ENCODE peak calls at places on chromosomes 16 and 17, in five cellular contexts. F, V, G, E and I are unnamed samples. For H3K4me1, the result is how much of the 10 kb centered on the place peaks cover.

GRCh38 chr17:82106697-82107305 is 8.8 kb upstream of the FASN start:
- DNase-seq in V (no peak), G (no peak), E (no peak), F (no peak), I (no peak)

GRCh38 chr16:57026778-57027062 is 37.4 kb downstream of the NLRC5 start:
- DNase-seq in E (no peak), G (no peak), V (no peak), F (no peak), I (no peak)

GRCh38 chr16:29806096-29806579 is at the start of gene MAZ:
- DNase-seq in G (no peak), V (peak), F (peak), E (peak), I (no peak)

GRCh38 chr17:67717192-67717623 is 528 bp upstream of the NOL11 start:
- DNase-seq in E (no peak), G (peak), F (no peak), V (no peak), I (no peak)

GRCh38 chr17:55496094-55496881 is 15.0 kb downstream of the SMIM36 start:
- DNase-seq in V (peak), F (peak), G (peak), E (no peak), I (no peak)

GRCh38 chr17:28551421-28552186 is 820 bp downstream of the UNC119 start:
- DNase-seq in G (no peak), F (no peak), E (no peak), V (peak), I (no peak)

GRCh38 chr17:76193616-76194015 is 46.7 kb downstream of the RNF157 start:
- DNase-seq in G (no peak), F (no peak), V (peak), E (peak), I (no peak)

GRCh38 chr16:57148481-57148880 is 37.4 kb downstream of the PSME3IP1 start:
- DNase-seq in E (no peak), V (no peak), F (no peak), G (no peak), I (no peak)

GRCh38 chr16:81940781-81941560 is 70.3 kb downstream of the SDR42E1 start:
- DNase-seq in V (peak), E (peak), F (peak), G (peak), I (no peak)

GRCh38 chr17:2067559-2067958 is 12.7 kb downstream of the HIC1 start:
- DNase-seq in V (no peak), E (no peak), G (no peak), F (peak), I (no peak)

GRCh38 chr16:85309656-85310587 is 197.7 kb upstream of the CIBAR2 start:
- DNase-seq in F (no peak), V (peak), G (peak), E (peak), I (no peak)

GRCh38 chr16:55418586-55418985 is 60.4 kb upstream of the MMP2 start:
- DNase-seq in V (no peak), E (no peak), G (no peak), F (peak), I (no peak)

GRCh38 chr17:28906276-28907051 is 3.6 kb upstream of the DHRS13 start:
- DNase-seq in F (no peak), E (no peak), G (no peak), V (no peak), I (no peak)

GRCh38 chr17:46125831-46126230 is 67.4 kb downstream of the KANSL1 start:
- DNase-seq in G (no peak), F (peak), V (no peak), E (no peak), I (no peak)

GRCh38 chr17:80529104-80529903 is 15.3 kb upstream of the RPTOR start:
- DNase-seq in F (no peak), G (no peak), V (no peak), E (peak), I (no peak)

GRCh38 chr16:22977294-22977697 is 163.3 kb downstream of the HS3ST2 start:
- DNase-seq in V (peak), F (no peak), G (peak), E (no peak), I (no peak)

GRCh38 chr17:40328386-40328766 is 19.4 kb downstream of the RARA start:
- DNase-seq in G (no peak), E (no peak), F (no peak), V (no peak), I (no peak)

GRCh38 chr17:42697108-42697811 is 14.9 kb downstream of the CNTNAP1 start:
- DNase-seq in F (no peak), V (no peak), G (no peak), E (peak), I (no peak)

GRCh38 chr16:2149630-2150417 is 1.4 kb downstream of the RAB26 start:
- DNase-seq in V (peak), F (no peak), E (no peak), G (peak), I (no peak)

GRCh38 chr16:2147378-2147777 is 1.0 kb upstream of the RAB26 start:
- DNase-seq in G (no peak), E (no peak), F (no peak), V (no peak), I (no peak)

GRCh38 chr16:2147981-2148671 is at the start of gene RAB26:
- DNase-seq in V (peak), G (peak), F (peak), E (peak), I (no peak)

GRCh38 chr16:2150418-2151187 is 2.2 kb downstream of the RAB26 start:
- DNase-seq in F (peak), G (peak), V (peak), E (peak), I (no peak)

GRCh38 chr16:2148714-2149629 is 547 bp downstream of the RAB26 start:
- DNase-seq in F (no peak), G (no peak), E (peak), V (peak), I (no peak)
- H3K4me1 ChIP-seq in F (under half), G (half or more), E (half or more), V (half or more), I (under half)

GRCh38 chr17:32610943-32611342 is 124.2 kb downstream of the CDK5R1 start:
- DNase-seq in V (no peak), G (no peak), F (no peak), E (no peak), I (no peak)
- TF ChIP-seq MXI1 in V (no peak), G (no peak), F (no peak), E (no peak), I (no peak)

DNA sequence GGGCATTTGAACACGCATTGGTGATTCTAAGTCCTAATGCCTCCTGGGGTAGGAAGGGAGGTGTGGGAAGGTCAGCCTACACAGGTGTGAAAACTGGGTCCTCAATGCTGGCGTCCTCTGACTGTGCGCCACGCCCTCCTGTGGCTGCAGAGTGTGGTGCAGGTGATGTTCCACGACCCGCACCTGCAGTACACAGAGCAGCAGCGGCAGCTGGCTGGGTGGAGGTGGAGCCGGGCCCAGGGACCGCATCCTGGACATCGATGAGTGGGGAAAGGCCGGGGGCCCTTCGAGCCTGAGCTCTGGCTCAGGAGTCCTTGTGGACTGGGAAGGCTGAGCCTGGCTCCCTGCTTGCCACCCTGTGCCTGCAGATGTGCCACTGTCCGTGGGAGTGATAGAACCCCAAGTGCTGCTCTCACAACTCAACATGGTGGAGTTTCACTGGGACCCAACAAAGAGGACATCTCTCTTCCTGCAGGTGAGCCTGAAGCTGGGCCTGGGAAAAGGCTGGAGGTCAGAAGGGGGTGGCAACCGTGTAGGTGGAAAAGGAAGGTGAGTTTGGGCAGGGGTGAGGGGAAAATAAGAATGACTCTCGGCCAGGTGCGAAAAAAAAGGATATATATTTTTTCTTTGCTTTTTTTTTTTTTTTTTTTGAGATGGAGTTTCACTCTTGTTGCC is 14.0 kb upstream of the STAC2 start:
- DNase-seq in E (peak), G (peak), F (no peak), V (peak), I (no peak)
- H3K4me1 ChIP-seq in E (under half), G (under half), F (under half), V (under half), I (under half)

GRCh38 chr16:50160495-50161164 is 7.5 kb downstream of the TENT4B start:
- DNase-seq in G (no peak), F (peak), E (no peak), V (peak), I (no peak)
- TF ChIP-seq MXI1 in G (no peak), F (no peak), E (no peak), V (no peak), I (no peak)

DNA sequence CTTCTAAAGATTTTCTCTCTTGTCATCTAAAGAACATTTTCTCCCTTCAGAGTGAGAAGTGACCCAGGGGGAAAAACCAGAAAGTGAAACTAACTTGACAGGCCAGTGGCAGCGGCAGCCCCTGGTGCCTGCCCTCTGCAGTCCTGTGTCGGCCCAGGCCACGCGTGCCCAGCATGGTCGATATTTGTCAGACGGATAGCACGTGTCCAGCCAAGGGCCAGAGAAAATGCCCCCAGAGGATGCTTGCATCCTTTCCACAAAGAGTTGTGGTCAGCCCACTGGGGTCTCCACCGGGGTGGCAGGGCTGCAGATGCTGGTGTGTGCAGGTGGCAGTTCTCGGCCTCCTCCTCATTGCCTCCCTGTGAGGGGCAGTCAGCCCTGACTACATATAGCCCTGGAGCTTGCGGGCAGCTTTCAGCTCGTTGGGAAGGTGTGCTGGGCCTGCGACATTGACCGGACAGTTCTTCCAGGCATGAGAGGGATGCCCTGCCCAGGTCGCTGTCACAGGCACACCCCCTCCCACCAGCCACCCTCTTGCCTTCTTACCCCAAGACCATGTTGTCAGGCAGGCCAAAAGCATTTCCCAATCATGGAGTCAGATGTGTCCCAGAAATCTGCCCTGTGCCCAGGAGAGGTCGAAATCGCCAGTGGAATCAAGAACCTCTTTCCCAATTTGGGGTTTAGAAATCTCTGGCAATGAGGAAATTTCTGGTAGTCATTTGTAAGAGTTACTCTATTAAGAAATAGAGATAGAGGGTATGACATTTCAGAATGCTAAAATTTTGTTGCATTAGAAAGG is 176.9 kb downstream of the RAB11FIP4 start:
- DNase-seq in G (no peak), F (no peak), E (peak), V (no peak), I (no peak)
- H3K4me1 ChIP-seq in G (under half), F (under half), E (under half), V (under half), I (under half)

DNA sequence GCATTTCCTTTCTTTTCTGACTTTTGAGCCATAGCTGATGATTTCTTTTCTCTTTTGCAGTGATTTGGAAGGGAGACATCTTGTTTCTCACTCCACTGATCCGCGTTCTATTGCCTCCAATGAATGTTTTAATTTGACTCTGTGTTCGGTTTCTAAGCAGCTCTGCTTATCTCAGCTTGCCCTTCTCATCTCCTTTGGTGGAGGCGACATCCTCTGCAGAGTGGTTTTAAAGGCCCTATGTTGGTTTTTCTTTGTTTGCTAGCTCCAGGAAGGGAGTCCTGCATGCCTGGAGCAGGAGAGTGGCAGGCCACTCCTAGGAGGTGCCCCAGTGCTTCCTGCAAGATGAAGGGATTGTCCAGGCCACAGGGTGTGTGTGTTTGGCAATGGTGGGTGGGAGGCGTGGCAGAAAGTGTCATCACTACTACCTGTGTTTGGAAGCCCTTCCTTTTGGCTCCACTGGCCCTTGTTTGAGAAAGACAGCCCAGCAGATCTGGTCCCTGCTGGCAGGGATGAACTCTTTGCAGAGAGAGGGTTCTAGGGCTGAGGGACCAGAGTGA is 13.6 kb downstream of the SMPD3 start:
- DNase-seq in V (no peak), F (no peak), E (no peak), G (no peak), I (no peak)
- TF ChIP-seq MXI1 in V (no peak), F (no peak), E (no peak), G (no peak), I (no peak)